ENCODE peak calls at places on chromosomes 3 and 15, in seven cellular contexts. B is left ventricle myocardium inferior; G is CD8-positive, alpha-beta T cell; N is cardiac muscle cell; Y is lower lobe of right lung; R is fibroblast of lung; J is progenitor cell of endocrine pancreas. D is an unnamed sample.

GRCh38 chr15:34126522-34126921 is 24.6 kb downstream of the PGBD4 start:
- DNase-seq in G (no peak), J (no peak), R (no peak), Y (no peak), B (no peak), N (peak), D (no peak)

GRCh38 chr3:108178676-108179075 is 43.5 kb downstream of the IFT57 start:
- DNase-seq in N (no peak), Y (no peak), G (no peak), J (no peak), R (peak), B (no peak), D (no peak)

GRCh38 chr3:127951276-127951675 is 36.2 kb downstream of the KBTBD12 start:
- DNase-seq in N (no peak), Y (no peak), G (no peak), R (peak), B (no peak), J (no peak), D (no peak)

GRCh38 chr15:90895571-90896117 is 7.5 kb upstream of the MAN2A2 start:
- DNase-seq in G (no peak), N (no peak), Y (no peak), R (no peak), J (no peak), B (no peak), D (peak)

GRCh38 chr3:85781806-85782205 is 823.0 kb downstream of the CADM2 start:
- DNase-seq in Y (no peak), B (no peak), R (peak), G (no peak), J (no peak), N (no peak), D (no peak)

GRCh38 chr3:142947799-142948575 is 15.5 kb downstream of the PAQR9 start:
- DNase-seq in G (no peak), J (no peak), R (no peak), N (no peak), B (no peak), Y (no peak), D (no peak)

GRCh38 chr3:46442591-46443530 is 21.8 kb downstream of the LTF start:
- DNase-seq in J (no peak), B (no peak), R (peak), Y (no peak), G (no peak), N (no peak), D (no peak)

GRCh38 chr15:37880009-37880834 is 54.2 kb upstream of the TMCO5A start:
- DNase-seq in B (no peak), Y (no peak), J (no peak), G (no peak), R (peak), N (peak), D (no peak)

GRCh38 chr15:90807687-90808086 is 60.7 kb upstream of the FURIN start:
- DNase-seq in Y (no peak), J (no peak), R (no peak), G (no peak), B (no peak), N (no peak), D (no peak)

GRCh38 chr15:44075535-44075934 is 119.5 kb downstream of the FRMD5 start:
- DNase-seq in Y (no peak), R (no peak), N (no peak), G (no peak), J (no peak), B (no peak), D (no peak)

GRCh38 chr15:31305375-31305774 is 21.3 kb upstream of the KLF13 start:
- DNase-seq in N (no peak), B (no peak), Y (no peak), G (no peak), R (no peak), J (no peak), D (no peak)

GRCh38 chr3:51343918-51344687 is 41.0 kb upstream of the MANF start:
- DNase-seq in R (peak), B (no peak), J (no peak), N (no peak), Y (no peak), G (no peak), D (no peak)

GRCh38 chr15:68385671-68386586 is 46.0 kb downstream of the ITGA11 start:
- DNase-seq in G (no peak), B (no peak), Y (peak), R (no peak), N (no peak), J (no peak), D (no peak)

GRCh38 chr3:40299721-40300335 is 9.7 kb upstream of the EIF1B start:
- DNase-seq in R (peak), N (no peak), G (no peak), J (no peak), Y (no peak), B (no peak), D (no peak)

GRCh38 chr15:58555168-58556027 is 123.6 kb downstream of the LIPC start:
- DNase-seq in B (no peak), R (no peak), G (no peak), N (peak), J (no peak), Y (no peak), D (no peak)

GRCh38 chr3:175620532-175620931 is 761.4 kb downstream of the NAALADL2 start:
- DNase-seq in R (no peak), N (no peak), B (no peak), G (no peak), Y (no peak), J (no peak), D (no peak)

GRCh38 chr3:16767006-16767405 is 117.7 kb upstream of the PLCL2 start:
- DNase-seq in B (no peak), Y (no peak), N (peak), G (no peak), R (no peak), J (no peak), D (no peak)

GRCh38 chr3:50238549-50239026 is 2.6 kb downstream of the GNAI2 start:
- DNase-seq in Y (peak), R (no peak), G (no peak), B (peak), N (no peak), J (no peak), D (no peak)

GRCh38 chr3:46829699-46830208 is 33.5 kb downstream of the MYL3 start:
- DNase-seq in J (no peak), N (no peak), B (no peak), R (no peak), Y (no peak), G (no peak), D (no peak)

GRCh38 chr15:67809866-67810265 is 15.4 kb upstream of the SKOR1 start:
- DNase-seq in G (no peak), N (no peak), Y (no peak), R (no peak), B (no peak), J (no peak), D (no peak)

GRCh38 chr15:90957791-90958190 is 3.1 kb downstream of the RCCD1 start:
- DNase-seq in N (no peak), R (no peak), Y (no peak), G (no peak), B (no peak), J (no peak), D (no peak)

GRCh38 chr3:146421814-146422748 is 47.3 kb downstream of the PLSCR2 start:
- DNase-seq in J (no peak), B (no peak), N (no peak), R (peak), G (no peak), Y (no peak), D (no peak)

GRCh38 chr3:179933079-179933478 is 103.7 kb downstream of the PEX5L start:
- DNase-seq in G (no peak), R (no peak), N (no peak), B (no peak), J (no peak), Y (no peak), D (no peak)

GRCh38 chr15:68055224-68055705 is 1.1 kb downstream of the PIAS1 start:
- DNase-seq in N (peak), R (peak), J (no peak), G (peak), Y (no peak), B (no peak), D (no peak)

GRCh38 chr3:191331443-191331842 is 1.1 kb upstream of the UTS2B start:
- DNase-seq in B (no peak), R (peak), Y (no peak), N (no peak), J (no peak), G (no peak), D (no peak)

GRCh38 chr3:123688241-123688747 is 103.4 kb upstream of the HACD2 start:
- DNase-seq in N (no peak), G (no peak), B (no peak), R (peak), Y (no peak), J (no peak), D (no peak)

GRCh38 chr3:161389445-161390036 is 18.2 kb upstream of the SPTSSB start:
- DNase-seq in B (no peak), J (no peak), R (no peak), N (no peak), Y (no peak), G (no peak), D (no peak)

GRCh38 chr3:179651687-179652466 is 963 bp upstream of the USP13 start:
- DNase-seq in N (no peak), J (no peak), G (no peak), B (no peak), Y (no peak), R (no peak), D (no peak)

GRCh38 chr15:68413363-68414255 is 18.4 kb downstream of the ITGA11 start:
- DNase-seq in B (peak), Y (no peak), R (no peak), N (no peak), J (no peak), G (no peak), D (no peak)

GRCh38 chr3:62876064-62876463 is 848 bp upstream of the CADPS start:
- DNase-seq in N (peak), G (no peak), B (peak), R (peak), J (peak), Y (peak), D (no peak)

GRCh38 chr3:116388867-116389385 is 56.4 kb downstream of the LSAMP start:
- DNase-seq in B (no peak), J (no peak), G (no peak), Y (no peak), N (no peak), R (no peak), D (no peak)

GRCh38 chr15:29418178-29418577 is 148.6 kb upstream of the NSMCE3 start:
- DNase-seq in B (no peak), J (no peak), R (no peak), N (no peak), G (no peak), Y (no peak), D (no peak)

GRCh38 chr3:14174483-14174882 is 3.9 kb downstream of the XPC start:
- DNase-seq in B (no peak), J (no peak), G (no peak), R (no peak), Y (no peak), N (no peak), D (no peak)

GRCh38 chr3:112736802-112737566 is 96.0 kb upstream of the CCDC80 start:
- DNase-seq in R (no peak), J (no peak), Y (no peak), N (peak), B (no peak), G (no peak), D (no peak)

GRCh38 chr3:73052857-73053256 is 8.6 kb upstream of the EBLN2 start:
- DNase-seq in N (no peak), Y (no peak), J (no peak), B (no peak), R (no peak), G (no peak), D (no peak)

GRCh38 chr3:151838574-151839312 is 24.8 kb downstream of the AADAC start:
- DNase-seq in Y (no peak), J (no peak), G (no peak), R (peak), B (no peak), N (peak), D (no peak)

GRCh38 chr15:44215594-44215993 is 20.5 kb upstream of the FRMD5 start:
- DNase-seq in G (no peak), B (no peak), N (no peak), R (peak), Y (no peak), J (no peak), D (no peak)

GRCh38 chr3:51681453-51681852 is 10.4 kb downstream of the TEX264 start:
- DNase-seq in N (no peak), R (no peak), Y (peak), G (peak), B (peak), J (no peak), D (no peak)

GRCh38 chr15:77966540-77967290 is 110.8 kb downstream of the TBC1D2B start:
- DNase-seq in G (peak), N (peak), J (no peak), Y (no peak), R (peak), B (no peak), D (peak)
- TF ChIP-seq CTCF in G (peak), N (peak), J (peak), Y (peak), R (peak), B (peak), D (peak)

GRCh38 chr3:29348311-29348710 is 67.4 kb downstream of the RBMS3 start:
- DNase-seq in B (no peak), Y (no peak), J (no peak), G (no peak), N (no peak), R (no peak), D (no peak)

GRCh38 chr3:29344986-29345385 is 64.1 kb downstream of the RBMS3 start:
- DNase-seq in G (no peak), B (no peak), N (no peak), R (no peak), Y (no peak), J (no peak), D (no peak)

GRCh38 chr3:29347412-29347811 is 66.5 kb downstream of the RBMS3 start:
- DNase-seq in J (no peak), B (no peak), N (no peak), G (no peak), Y (no peak), R (no peak), D (no peak)

GRCh38 chr3:29345923-29346322 is 65.1 kb downstream of the RBMS3 start:
- DNase-seq in Y (no peak), J (no peak), N (no peak), R (no peak), G (no peak), B (no peak), D (no peak)

GRCh38 chr3:29346828-29347227 is 66.0 kb downstream of the RBMS3 start:
- DNase-seq in Y (no peak), G (no peak), N (no peak), R (peak), B (no peak), J (no peak), D (no peak)
- TF ChIP-seq CTCF in Y (no peak), G (no peak), N (no peak), R (no peak), B (no peak), J (no peak), D (no peak)

DNA sequence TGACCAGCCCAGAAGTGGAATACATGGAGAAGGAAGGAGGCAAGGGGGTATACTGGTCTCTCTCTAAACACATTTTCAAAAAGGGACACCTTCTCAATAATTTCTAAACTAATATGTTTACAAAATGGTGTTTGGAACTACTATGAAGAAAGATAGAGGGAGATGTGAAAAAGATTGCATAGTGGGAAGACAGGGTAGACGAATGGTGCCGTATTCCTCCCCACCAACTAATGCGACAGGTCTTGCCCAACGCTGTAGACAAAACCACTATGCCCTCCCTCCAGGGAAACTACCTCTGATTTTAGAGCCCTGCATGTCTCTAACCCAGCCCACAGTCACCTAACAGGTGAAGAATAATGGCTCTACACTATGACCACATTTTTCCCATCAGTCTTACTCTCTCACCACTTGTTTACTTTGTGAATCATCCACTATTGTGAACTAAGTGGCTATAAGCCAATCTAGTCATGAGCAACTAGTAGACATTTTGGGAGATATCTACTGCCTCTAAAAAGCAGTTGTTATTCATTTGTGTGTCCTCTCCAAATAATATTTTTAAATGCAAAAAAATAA is 108.2 kb upstream of the UBE2E2 start:
- DNase-seq in N (no peak), B (no peak), G (no peak), R (peak), Y (no peak), J (no peak), D (no peak)
- TF ChIP-seq CTCF in N (no peak), B (no peak), G (no peak), R (no peak), Y (no peak), J (no peak), D (no peak)

DNA sequence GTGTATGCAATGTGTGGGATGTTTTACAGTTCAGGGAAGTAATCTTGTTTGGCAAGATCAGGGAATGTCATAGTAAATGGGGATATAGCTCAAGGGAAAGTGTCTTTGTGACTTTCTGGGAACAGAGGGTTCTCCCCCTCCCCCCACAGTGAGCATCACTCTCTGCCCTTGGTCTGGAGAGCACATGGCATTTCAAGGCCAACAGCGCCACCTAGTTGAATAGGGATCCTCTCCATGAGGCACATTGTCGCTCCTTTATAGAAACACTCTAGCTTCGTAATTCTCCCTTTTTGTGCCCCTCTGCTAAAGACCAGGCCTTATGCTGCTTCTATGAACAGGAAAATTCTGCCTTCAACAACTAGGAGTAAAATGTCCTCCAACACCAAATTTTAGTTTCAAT is 37.1 kb upstream of the ARNT2 start:
- DNase-seq in Y (no peak), G (no peak), J (no peak), B (no peak), N (peak), R (peak), D (no peak)
- TF ChIP-seq CTCF in Y (no peak), G (no peak), J (no peak), B (peak), N (peak), R (no peak), D (peak)

GRCh38 chr3:32399030-32399620 is 7.5 kb downstream of the CMTM7 start:
- DNase-seq in R (peak), B (no peak), G (peak), J (no peak), Y (no peak), N (peak), D (no peak)
- TF ChIP-seq CTCF in R (peak), B (peak), G (peak), J (peak), Y (peak), N (peak), D (peak)

GRCh38 chr3:20140881-20141280 is 45.1 kb downstream of the SGO1 start:
- DNase-seq in J (no peak), Y (no peak), R (no peak), N (no peak), B (no peak), G (no peak), D (no peak)
- TF ChIP-seq CTCF in J (no peak), Y (no peak), R (no peak), N (no peak), B (no peak), G (no peak), D (no peak)

GRCh38 chr3:5002871-5003247 is 23.6 kb downstream of the BHLHE40 start:
- DNase-seq in B (no peak), Y (no peak), G (no peak), R (no peak), J (no peak), N (no peak), D (no peak)

GRCh38 chr3:5005367-5005766 is 26.1 kb downstream of the BHLHE40 start:
- DNase-seq in J (no peak), B (no peak), N (no peak), G (no peak), R (no peak), Y (no peak), D (no peak)

GRCh38 chr3:5006755-5007202 is 27.5 kb downstream of the BHLHE40 start:
- DNase-seq in J (no peak), G (peak), N (no peak), B (no peak), Y (no peak), R (no peak), D (no peak)

GRCh38 chr3:5002174-5002870 is 23.1 kb downstream of the BHLHE40 start:
- DNase-seq in R (no peak), B (no peak), N (no peak), G (peak), J (no peak), Y (no peak), D (no peak)

GRCh38 chr3:5004319-5005152 is 25.3 kb downstream of the BHLHE40 start:
- DNase-seq in R (no peak), N (no peak), G (no peak), J (no peak), B (no peak), Y (no peak), D (no peak)
- TF ChIP-seq CTCF in R (no peak), N (no peak), G (no peak), J (no peak), B (no peak), Y (no peak), D (no peak)

GRCh38 chr3:57144952-57145351 is 20.2 kb downstream of the IL17RD start:
- DNase-seq in G (no peak), B (no peak), J (no peak), Y (no peak), R (no peak), N (peak), D (no peak)

GRCh38 chr3:57142335-57142734 is 22.8 kb downstream of the IL17RD start:
- DNase-seq in G (no peak), B (no peak), Y (no peak), N (peak), R (no peak), J (no peak), D (no peak)

GRCh38 chr3:57143886-57144459 is 21.2 kb downstream of the IL17RD start:
- DNase-seq in J (no peak), R (no peak), Y (no peak), G (no peak), N (peak), B (no peak), D (no peak)

GRCh38 chr3:57141719-57142118 is 23.4 kb downstream of the IL17RD start:
- DNase-seq in J (no peak), N (peak), R (no peak), G (no peak), Y (no peak), B (no peak), D (no peak)

DNA sequence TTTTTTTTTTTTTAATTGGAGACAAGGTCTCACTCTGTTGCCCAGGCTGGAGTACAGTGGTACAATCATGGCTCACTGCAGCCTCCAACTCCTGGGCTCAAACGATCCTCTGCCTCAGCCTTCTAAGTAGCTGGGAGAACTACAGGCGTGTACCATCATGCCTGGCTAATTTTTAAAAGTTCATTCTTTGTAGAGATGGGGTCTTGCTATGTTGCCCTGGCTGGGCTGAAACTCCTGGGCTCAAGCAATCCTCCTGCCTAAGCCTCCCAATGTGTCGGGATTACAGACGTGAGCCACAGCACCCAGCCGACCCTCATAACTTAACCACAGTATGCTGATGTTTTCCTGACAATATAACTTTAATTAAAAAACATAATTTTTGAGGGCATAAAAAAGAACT is 24.3 kb downstream of the IL17RD start:
- DNase-seq in G (no peak), J (no peak), B (no peak), R (no peak), Y (no peak), N (no peak), D (no peak)
- TF ChIP-seq CTCF in G (no peak), J (no peak), B (no peak), R (no peak), Y (no peak), N (no peak), D (no peak)